ENCODE peak calls at places on chromosome 1, in six cellular contexts. One of them, this sample, is unnamed.

GRCh38 chr1:115879977-115880376 is 39.1 kb upstream of the NHLH2 start:
- DNase-seq in tibial artery: no peak
- DNase-seq in Panc1: no peak
- DNase-seq in vagina: no peak
- DNase-seq in Peyer's patch: no peak
- DNase-seq in astrocyte: no peak
- DNase-seq in this sample: no peak

GRCh38 chr1:89121641-89122040 is 4.3 kb downstream of the GBP2 start:
- DNase-seq in tibial artery: no peak
- DNase-seq in Panc1: no peak
- DNase-seq in vagina: no peak
- DNase-seq in Peyer's patch: no peak
- DNase-seq in astrocyte: no peak
- DNase-seq in this sample: no peak

GRCh38 chr1:93584238-93585003 is 97.2 kb downstream of the BCAR3 start:
- DNase-seq in tibial artery: no peak
- DNase-seq in Panc1: no peak
- DNase-seq in vagina: no peak
- DNase-seq in Peyer's patch: no peak
- DNase-seq in astrocyte: no peak
- DNase-seq in this sample: no peak

GRCh38 chr1:104874044-104874443 is 1124.3 kb downstream of the AMY1C start:
- DNase-seq in tibial artery: no peak
- DNase-seq in Panc1: no peak
- DNase-seq in vagina: no peak
- DNase-seq in Peyer's patch: no peak
- DNase-seq in astrocyte: no peak
- DNase-seq in this sample: no peak

GRCh38 chr1:207815913-207816312 is 64.1 kb downstream of the CD46 start:
- DNase-seq in tibial artery: no peak
- DNase-seq in Panc1: no peak
- DNase-seq in vagina: no peak
- DNase-seq in Peyer's patch: no peak
- DNase-seq in astrocyte: peak
- DNase-seq in this sample: no peak

GRCh38 chr1:25338188-25338981 is at the start of gene TMEM50A:
- DNase-seq in tibial artery: peak
- DNase-seq in Panc1: no peak
- DNase-seq in vagina: no peak
- DNase-seq in Peyer's patch: peak
- DNase-seq in astrocyte: peak
- DNase-seq in this sample: peak

GRCh38 chr1:20610950-20611349 is 22.1 kb downstream of the CDA start:
- DNase-seq in tibial artery: no peak
- DNase-seq in Panc1: no peak
- DNase-seq in vagina: no peak
- DNase-seq in Peyer's patch: no peak
- DNase-seq in astrocyte: no peak
- DNase-seq in this sample: no peak

GRCh38 chr1:167502719-167503452 is 15.4 kb downstream of the CD247 start:
- DNase-seq in tibial artery: no peak
- DNase-seq in Panc1: no peak
- DNase-seq in vagina: no peak
- DNase-seq in Peyer's patch: no peak
- DNase-seq in astrocyte: no peak
- DNase-seq in this sample: no peak

GRCh38 chr1:67675800-67676199 is 9.2 kb upstream of the GADD45A start:
- DNase-seq in tibial artery: no peak
- DNase-seq in Panc1: no peak
- DNase-seq in vagina: no peak
- DNase-seq in Peyer's patch: no peak
- DNase-seq in astrocyte: no peak
- DNase-seq in this sample: no peak

GRCh38 chr1:234213576-234214128 is 159.6 kb upstream of the COA6 start:
- DNase-seq in tibial artery: no peak
- DNase-seq in Panc1: no peak
- DNase-seq in vagina: no peak
- DNase-seq in Peyer's patch: no peak
- DNase-seq in astrocyte: no peak
- DNase-seq in this sample: no peak

GRCh38 chr1:209800984-209801834 is 4.7 kb downstream of the IRF6 start:
- DNase-seq in tibial artery: no peak
- DNase-seq in Panc1: no peak
- DNase-seq in vagina: no peak
- DNase-seq in Peyer's patch: no peak
- DNase-seq in astrocyte: peak
- DNase-seq in this sample: no peak

GRCh38 chr1:167701510-167701909 is 20.3 kb upstream of the MPZL1 start:
- DNase-seq in tibial artery: no peak
- DNase-seq in Panc1: no peak
- DNase-seq in vagina: no peak
- DNase-seq in Peyer's patch: no peak
- DNase-seq in astrocyte: no peak
- DNase-seq in this sample: no peak

GRCh38 chr1:1144122-1144842 is 28.4 kb upstream of the C1orf159 start:
- DNase-seq in tibial artery: no peak
- DNase-seq in Panc1: no peak
- DNase-seq in vagina: no peak
- DNase-seq in Peyer's patch: peak
- DNase-seq in astrocyte: no peak
- DNase-seq in this sample: peak

GRCh38 chr1:43902058-43902831 is 31.4 kb upstream of the ARTN start:
- DNase-seq in tibial artery: no peak
- DNase-seq in Panc1: no peak
- DNase-seq in vagina: no peak
- DNase-seq in Peyer's patch: no peak
- DNase-seq in astrocyte: no peak
- DNase-seq in this sample: no peak

GRCh38 chr1:156108664-156109241 is 5.8 kb upstream of the LMNA start:
- DNase-seq in tibial artery: no peak
- DNase-seq in Panc1: no peak
- DNase-seq in vagina: no peak
- DNase-seq in Peyer's patch: no peak
- DNase-seq in astrocyte: no peak
- DNase-seq in this sample: no peak

GRCh38 chr1:109060707-109061106 is 15.1 kb downstream of the TAF13 start:
- DNase-seq in tibial artery: no peak
- DNase-seq in Panc1: no peak
- DNase-seq in vagina: no peak
- DNase-seq in Peyer's patch: no peak
- DNase-seq in astrocyte: no peak
- DNase-seq in this sample: no peak

GRCh38 chr1:27360159-27361043 is 6.4 kb downstream of the MAP3K6 start:
- DNase-seq in tibial artery: no peak
- DNase-seq in Panc1: no peak
- DNase-seq in vagina: no peak
- DNase-seq in Peyer's patch: peak
- DNase-seq in astrocyte: no peak
- DNase-seq in this sample: peak

GRCh38 chr1:6502000-6502891 is 10.8 kb upstream of the PLEKHG5 start:
- DNase-seq in tibial artery: peak
- DNase-seq in Panc1: no peak
- DNase-seq in vagina: no peak
- DNase-seq in Peyer's patch: no peak
- DNase-seq in astrocyte: no peak
- DNase-seq in this sample: no peak
- H3K27ac ChIP-seq in tibial artery: peak
- H3K27ac ChIP-seq in Panc1: no peak
- H3K27ac ChIP-seq in vagina: no peak
- H3K27ac ChIP-seq in Peyer's patch: no peak
- H3K27ac ChIP-seq in astrocyte: no peak
- H3K27ac ChIP-seq in this sample: peak

GRCh38 chr1:91830242-91831131 is 55.5 kb downstream of the TGFBR3 start:
- DNase-seq in tibial artery: peak
- DNase-seq in Panc1: no peak
- DNase-seq in vagina: no peak
- DNase-seq in Peyer's patch: no peak
- DNase-seq in astrocyte: peak
- DNase-seq in this sample: peak
- TF ChIP-seq CTCF in tibial artery: peak
- TF ChIP-seq CTCF in Panc1: peak
- TF ChIP-seq CTCF in vagina: no peak
- TF ChIP-seq CTCF in Peyer's patch: peak
- TF ChIP-seq CTCF in astrocyte: peak
- TF ChIP-seq CTCF in this sample: peak

GRCh38 chr1:94806451-94806861 is 13.7 kb upstream of the SLC44A3 start:
- DNase-seq in tibial artery: no peak
- DNase-seq in Panc1: no peak
- DNase-seq in vagina: no peak
- DNase-seq in Peyer's patch: no peak
- DNase-seq in astrocyte: peak
- DNase-seq in this sample: no peak
- H3K27ac ChIP-seq in tibial artery: no peak
- H3K27ac ChIP-seq in Panc1: no peak
- H3K27ac ChIP-seq in vagina: no peak
- H3K27ac ChIP-seq in Peyer's patch: no peak
- H3K27ac ChIP-seq in astrocyte: no peak
- H3K27ac ChIP-seq in this sample: no peak

DNA sequence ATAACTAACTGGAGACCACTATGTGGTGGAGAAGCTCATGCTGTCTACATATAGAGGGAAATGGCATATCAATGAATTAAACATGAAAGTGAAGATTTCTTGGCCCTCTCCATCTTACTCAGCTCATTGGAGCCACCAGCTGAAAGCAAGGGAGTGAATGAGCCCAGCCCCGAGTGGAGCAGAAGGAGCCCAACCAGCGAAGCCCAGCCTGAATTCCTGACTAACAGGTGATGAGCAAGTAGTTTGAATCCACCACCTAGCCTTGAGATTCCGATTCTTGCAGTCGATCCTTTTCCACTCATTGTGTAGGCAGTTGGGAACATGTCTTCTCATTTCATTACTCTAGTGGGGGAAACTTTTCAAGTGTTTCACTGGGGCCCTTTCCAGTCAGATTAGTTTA is 18.6 kb upstream of the ST6GALNAC3 start:
- DNase-seq in tibial artery: no peak
- DNase-seq in Panc1: no peak
- DNase-seq in vagina: no peak
- DNase-seq in Peyer's patch: no peak
- DNase-seq in astrocyte: no peak
- DNase-seq in this sample: no peak
- TF ChIP-seq CTCF in tibial artery: no peak
- TF ChIP-seq CTCF in Panc1: no peak
- TF ChIP-seq CTCF in vagina: no peak
- TF ChIP-seq CTCF in Peyer's patch: no peak
- TF ChIP-seq CTCF in astrocyte: no peak
- TF ChIP-seq CTCF in this sample: no peak

GRCh38 chr1:224131253-224131652 is 17.3 kb downstream of the FBXO28 start:
- DNase-seq in tibial artery: no peak
- DNase-seq in Panc1: no peak
- DNase-seq in vagina: no peak
- DNase-seq in Peyer's patch: no peak
- DNase-seq in astrocyte: no peak
- DNase-seq in this sample: no peak

GRCh38 chr1:224138198-224138597 is 24.3 kb downstream of the FBXO28 start:
- DNase-seq in tibial artery: no peak
- DNase-seq in Panc1: no peak
- DNase-seq in vagina: no peak
- DNase-seq in Peyer's patch: no peak
- DNase-seq in astrocyte: no peak
- DNase-seq in this sample: no peak

GRCh38 chr1:224137518-224137917 is 23.6 kb downstream of the FBXO28 start:
- DNase-seq in tibial artery: no peak
- DNase-seq in Panc1: no peak
- DNase-seq in vagina: no peak
- DNase-seq in Peyer's patch: no peak
- DNase-seq in astrocyte: no peak
- DNase-seq in this sample: no peak

GRCh38 chr1:224132901-224133300 is 19.0 kb downstream of the FBXO28 start:
- DNase-seq in tibial artery: no peak
- DNase-seq in Panc1: no peak
- DNase-seq in vagina: no peak
- DNase-seq in Peyer's patch: no peak
- DNase-seq in astrocyte: peak
- DNase-seq in this sample: no peak

DNA sequence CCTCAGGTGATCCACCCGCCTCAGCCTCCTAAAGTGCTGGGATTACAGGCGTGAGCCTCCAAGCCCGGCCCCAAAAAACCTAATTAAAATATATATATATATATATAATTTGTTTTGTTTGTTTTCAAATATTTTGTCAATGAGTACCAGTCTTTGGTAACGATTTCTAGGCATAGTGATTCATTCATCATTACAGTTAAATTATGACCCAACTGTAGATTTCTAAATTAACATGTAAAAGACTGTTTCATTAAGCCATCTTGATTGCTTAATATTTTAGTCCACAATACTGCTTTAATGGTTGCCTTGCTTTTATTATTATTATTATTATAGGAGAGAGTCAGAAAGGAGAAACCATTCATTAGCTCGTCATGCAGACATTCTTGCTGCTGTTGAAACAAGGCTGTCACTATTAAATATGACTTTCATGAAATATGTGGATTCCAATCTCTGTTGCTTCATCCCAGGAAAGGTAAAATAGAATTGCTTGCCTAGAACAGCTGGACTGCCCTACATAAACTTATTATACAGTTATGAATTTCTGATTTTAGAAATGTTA is 19.9 kb downstream of the FBXO28 start:
- DNase-seq in tibial artery: no peak
- DNase-seq in Panc1: no peak
- DNase-seq in vagina: no peak
- DNase-seq in Peyer's patch: no peak
- DNase-seq in astrocyte: no peak
- DNase-seq in this sample: no peak
- H3K27ac ChIP-seq in tibial artery: no peak
- H3K27ac ChIP-seq in Panc1: no peak
- H3K27ac ChIP-seq in vagina: no peak
- H3K27ac ChIP-seq in Peyer's patch: no peak
- H3K27ac ChIP-seq in astrocyte: no peak
- H3K27ac ChIP-seq in this sample: no peak

GRCh38 chr1:203440780-203441179 is 34.8 kb upstream of the PRELP start:
- DNase-seq in tibial artery: peak
- DNase-seq in Panc1: no peak
- DNase-seq in vagina: no peak
- DNase-seq in Peyer's patch: peak
- DNase-seq in astrocyte: peak
- DNase-seq in this sample: peak
- TF ChIP-seq CTCF in tibial artery: peak
- TF ChIP-seq CTCF in Panc1: peak
- TF ChIP-seq CTCF in vagina: peak
- TF ChIP-seq CTCF in Peyer's patch: peak
- TF ChIP-seq CTCF in astrocyte: peak
- TF ChIP-seq CTCF in this sample: peak

This sample was measured in lower lobe of right lung.